ENCODE peak calls at places on chromosomes 4 and X, in ten cellular contexts. One of them, this sample, is unnamed.

GRCh38 chrX:118901991-118902390 is 72.4 kb upstream of the LONRF3 start:
- DNase-seq in epithelial cell of esophagus: no peak
- DNase-seq in stimulated activated CD8-positive, alpha-beta memory T cell treated with anti-CD3 and anti-CD28 coated beads, Interleukin-4, amount 100 ng/mL, for 24 hours: no peak
- DNase-seq in ACHN: no peak
- DNase-seq in AG09309: no peak
- DNase-seq in cardiac muscle cell: no peak
- DNase-seq in NCI-H748 treated with DMSO at 0.1 percent for 48 hours: no peak
- DNase-seq in lower leg skin: no peak
- DNase-seq in CD8-positive, alpha-beta memory T cell: no peak
- DNase-seq in NCI-H1092 treated with DMSO at 0.1 percent for 48 hours: no peak
- DNase-seq in this sample: no peak

GRCh38 chrX:17414839-17415238 is 39.8 kb downstream of the NHS start:
- DNase-seq in CD8-positive, alpha-beta memory T cell: no peak
- DNase-seq in AG09309: no peak
- DNase-seq in NCI-H1092 treated with DMSO at 0.1 percent for 48 hours: no peak
- DNase-seq in lower leg skin: no peak
- DNase-seq in NCI-H748 treated with DMSO at 0.1 percent for 48 hours: no peak
- DNase-seq in cardiac muscle cell: peak; percentile 43
- DNase-seq in epithelial cell of esophagus: no peak
- DNase-seq in stimulated activated CD8-positive, alpha-beta memory T cell treated with anti-CD3 and anti-CD28 coated beads, Interleukin-4, amount 100 ng/mL, for 24 hours: no peak
- DNase-seq in ACHN: no peak
- DNase-seq in this sample: no peak

GRCh38 chrX:56763556-56764152 is 34.6 kb downstream of the NBDY start:
- DNase-seq in AG09309: no peak
- DNase-seq in ACHN: no peak
- DNase-seq in NCI-H748 treated with DMSO at 0.1 percent for 48 hours: no peak
- DNase-seq in cardiac muscle cell: no peak
- DNase-seq in CD8-positive, alpha-beta memory T cell: no peak
- DNase-seq in NCI-H1092 treated with DMSO at 0.1 percent for 48 hours: no peak
- DNase-seq in stimulated activated CD8-positive, alpha-beta memory T cell treated with anti-CD3 and anti-CD28 coated beads, Interleukin-4, amount 100 ng/mL, for 24 hours: peak; percentile 56
- DNase-seq in epithelial cell of esophagus: no peak
- DNase-seq in lower leg skin: no peak
- DNase-seq in this sample: no peak

GRCh38 chr4:112418092-112418491 is 97.9 kb downstream of the NEUROG2 start:
- DNase-seq in AG09309: no peak
- DNase-seq in NCI-H748 treated with DMSO at 0.1 percent for 48 hours: no peak
- DNase-seq in NCI-H1092 treated with DMSO at 0.1 percent for 48 hours: no peak
- DNase-seq in ACHN: no peak
- DNase-seq in epithelial cell of esophagus: no peak
- DNase-seq in stimulated activated CD8-positive, alpha-beta memory T cell treated with anti-CD3 and anti-CD28 coated beads, Interleukin-4, amount 100 ng/mL, for 24 hours: no peak
- DNase-seq in cardiac muscle cell: peak; percentile 11
- DNase-seq in lower leg skin: no peak
- DNase-seq in CD8-positive, alpha-beta memory T cell: no peak
- DNase-seq in this sample: no peak

GRCh38 chr4:66837496-66837895 is 707.8 kb downstream of the CENPC start:
- DNase-seq in CD8-positive, alpha-beta memory T cell: no peak
- DNase-seq in NCI-H1092 treated with DMSO at 0.1 percent for 48 hours: no peak
- DNase-seq in ACHN: no peak
- DNase-seq in stimulated activated CD8-positive, alpha-beta memory T cell treated with anti-CD3 and anti-CD28 coated beads, Interleukin-4, amount 100 ng/mL, for 24 hours: no peak
- DNase-seq in AG09309: no peak
- DNase-seq in lower leg skin: no peak
- DNase-seq in epithelial cell of esophagus: no peak
- DNase-seq in NCI-H748 treated with DMSO at 0.1 percent for 48 hours: no peak
- DNase-seq in cardiac muscle cell: no peak
- DNase-seq in this sample: no peak

GRCh38 chr4:123832173-123833026 is 435.8 kb downstream of the SPRY1 start:
- DNase-seq in AG09309: peak; percentile 99
- DNase-seq in NCI-H1092 treated with DMSO at 0.1 percent for 48 hours: no peak
- DNase-seq in stimulated activated CD8-positive, alpha-beta memory T cell treated with anti-CD3 and anti-CD28 coated beads, Interleukin-4, amount 100 ng/mL, for 24 hours: no peak
- DNase-seq in NCI-H748 treated with DMSO at 0.1 percent for 48 hours: no peak
- DNase-seq in epithelial cell of esophagus: peak; percentile 89
- DNase-seq in ACHN: peak; percentile 93
- DNase-seq in cardiac muscle cell: peak; percentile 3
- DNase-seq in lower leg skin: peak; percentile 76
- DNase-seq in CD8-positive, alpha-beta memory T cell: no peak
- DNase-seq in this sample: peak; percentile 80

GRCh38 chr4:1376841-1377605 is 29.2 kb downstream of the NKX1-1 start:
- DNase-seq in stimulated activated CD8-positive, alpha-beta memory T cell treated with anti-CD3 and anti-CD28 coated beads, Interleukin-4, amount 100 ng/mL, for 24 hours: no peak
- DNase-seq in NCI-H1092 treated with DMSO at 0.1 percent for 48 hours: no peak
- DNase-seq in ACHN: no peak
- DNase-seq in cardiac muscle cell: no peak
- DNase-seq in NCI-H748 treated with DMSO at 0.1 percent for 48 hours: no peak
- DNase-seq in lower leg skin: no peak
- DNase-seq in CD8-positive, alpha-beta memory T cell: no peak
- DNase-seq in epithelial cell of esophagus: no peak
- DNase-seq in AG09309: no peak
- DNase-seq in this sample: no peak

GRCh38 chr4:123248260-123248659 is 148.3 kb upstream of the SPRY1 start:
- DNase-seq in cardiac muscle cell: no peak
- DNase-seq in epithelial cell of esophagus: no peak
- DNase-seq in NCI-H748 treated with DMSO at 0.1 percent for 48 hours: no peak
- DNase-seq in stimulated activated CD8-positive, alpha-beta memory T cell treated with anti-CD3 and anti-CD28 coated beads, Interleukin-4, amount 100 ng/mL, for 24 hours: no peak
- DNase-seq in ACHN: no peak
- DNase-seq in NCI-H1092 treated with DMSO at 0.1 percent for 48 hours: no peak
- DNase-seq in AG09309: peak; percentile 42
- DNase-seq in CD8-positive, alpha-beta memory T cell: no peak
- DNase-seq in lower leg skin: no peak
- DNase-seq in this sample: peak; percentile 29

GRCh38 chrX:72238183-72238582 is 644 bp downstream of the ERCC6L start:
- DNase-seq in ACHN: no peak
- DNase-seq in cardiac muscle cell: no peak
- DNase-seq in AG09309: no peak
- DNase-seq in NCI-H1092 treated with DMSO at 0.1 percent for 48 hours: no peak
- DNase-seq in stimulated activated CD8-positive, alpha-beta memory T cell treated with anti-CD3 and anti-CD28 coated beads, Interleukin-4, amount 100 ng/mL, for 24 hours: no peak
- DNase-seq in CD8-positive, alpha-beta memory T cell: no peak
- DNase-seq in NCI-H748 treated with DMSO at 0.1 percent for 48 hours: no peak
- DNase-seq in epithelial cell of esophagus: no peak
- DNase-seq in lower leg skin: no peak
- DNase-seq in this sample: no peak

GRCh38 chr4:17142232-17142711 is 243.8 kb upstream of the LDB2 start:
- DNase-seq in cardiac muscle cell: no peak
- DNase-seq in CD8-positive, alpha-beta memory T cell: no peak
- DNase-seq in lower leg skin: peak; percentile 19
- DNase-seq in AG09309: peak; percentile 80
- DNase-seq in NCI-H748 treated with DMSO at 0.1 percent for 48 hours: no peak
- DNase-seq in stimulated activated CD8-positive, alpha-beta memory T cell treated with anti-CD3 and anti-CD28 coated beads, Interleukin-4, amount 100 ng/mL, for 24 hours: no peak
- DNase-seq in epithelial cell of esophagus: no peak
- DNase-seq in ACHN: no peak
- DNase-seq in NCI-H1092 treated with DMSO at 0.1 percent for 48 hours: no peak
- DNase-seq in this sample: peak; percentile 83

GRCh38 chr4:79364048-79364447 is 38.2 kb upstream of the NAA11 start:
- DNase-seq in AG09309: no peak
- DNase-seq in stimulated activated CD8-positive, alpha-beta memory T cell treated with anti-CD3 and anti-CD28 coated beads, Interleukin-4, amount 100 ng/mL, for 24 hours: no peak
- DNase-seq in epithelial cell of esophagus: no peak
- DNase-seq in lower leg skin: no peak
- DNase-seq in cardiac muscle cell: no peak
- DNase-seq in ACHN: no peak
- DNase-seq in NCI-H748 treated with DMSO at 0.1 percent for 48 hours: no peak
- DNase-seq in CD8-positive, alpha-beta memory T cell: no peak
- DNase-seq in NCI-H1092 treated with DMSO at 0.1 percent for 48 hours: no peak
- DNase-seq in this sample: no peak

This sample was measured in GM03348.